ENCODE peak calls at places on chromosomes 6 and 20, in six cellular contexts. R, S, A, Y, F and G are unnamed samples. For H3K4me1, the result is how much of the 10 kb centered on the place peaks cover.

GRCh38 chr6:10995114-10995707 is 48.9 kb downstream of the ELOVL2 start:
- DNase-seq in Y (no peak), R (no peak), A (peak), F (no peak), S (no peak), G (no peak)

GRCh38 chr6:129555206-129555832 is 154.7 kb downstream of the ARHGAP18 start:
- DNase-seq in R (no peak), A (no peak), Y (no peak), F (peak), S (no peak), G (no peak)

GRCh38 chr20:1301031-1301529 is 27.9 kb downstream of the SDCBP2 start:
- DNase-seq in Y (no peak), F (peak), S (no peak), R (no peak), A (no peak), G (no peak)

GRCh38 chr6:90468080-90468479 is 118.8 kb downstream of the MAP3K7 start:
- DNase-seq in S (no peak), R (no peak), A (no peak), F (peak), Y (no peak), G (no peak)

GRCh38 chr6:128352331-128352730 is 168.1 kb downstream of the PTPRK start:
- DNase-seq in A (no peak), S (no peak), R (no peak), F (no peak), Y (no peak), G (no peak)

GRCh38 chr6:95545691-95546090 is 31.6 kb upstream of the MANEA start:
- DNase-seq in Y (no peak), F (no peak), A (no peak), R (no peak), S (no peak), G (no peak)

GRCh38 chr20:44211177-44212039 is 837 bp upstream of the OSER1 start:
- DNase-seq in Y (no peak), F (peak), A (no peak), S (peak), R (no peak), G (no peak)

GRCh38 chr20:39897781-39898466 is 791.1 kb downstream of the MAFB start:
- DNase-seq in A (no peak), S (no peak), R (no peak), F (no peak), Y (no peak), G (no peak)

GRCh38 chr6:142482973-142483372 is 181.2 kb downstream of the ADGRG6 start:
- DNase-seq in Y (no peak), S (no peak), A (no peak), F (peak), R (no peak), G (no peak)

GRCh38 chr6:132919028-132919427 is 104.7 kb downstream of the RPS12 start:
- DNase-seq in Y (no peak), F (peak), R (no peak), A (no peak), S (no peak), G (no peak)

GRCh38 chr6:36563928-36564284 is 16.6 kb upstream of the STK38 start:
- DNase-seq in A (no peak), Y (no peak), R (no peak), S (no peak), F (no peak), G (no peak)

GRCh38 chr6:80319286-80319685 is 212.8 kb downstream of the BCKDHB start:
- DNase-seq in R (no peak), S (no peak), Y (no peak), F (peak), A (no peak), G (no peak)

GRCh38 chr20:46282669-46283068 is 25.6 kb downstream of the CDH22 start:
- DNase-seq in A (no peak), Y (no peak), S (no peak), F (no peak), R (no peak), G (no peak)

GRCh38 chr6:4413073-4413472 is 277.7 kb upstream of the ECI2 start:
- DNase-seq in R (no peak), F (peak), Y (no peak), A (no peak), S (no peak), G (no peak)

GRCh38 chr6:45697605-45698004 is 318.1 kb downstream of the CLIC5 start:
- DNase-seq in A (no peak), S (no peak), Y (no peak), R (no peak), F (peak), G (no peak)

GRCh38 chr6:4599924-4600323 is 176.3 kb upstream of the CDYL start:
- DNase-seq in A (no peak), F (peak), S (no peak), Y (no peak), R (no peak), G (no peak)

GRCh38 chr6:108408453-108408852 is 113.6 kb downstream of the AFG1L start:
- DNase-seq in F (peak), R (no peak), A (no peak), Y (no peak), S (peak), G (no peak)

GRCh38 chr6:165624871-165625639 is 38.0 kb downstream of the PDE10A start:
- DNase-seq in S (no peak), A (no peak), F (no peak), R (no peak), Y (no peak), G (no peak)

GRCh38 chr6:125001684-125002083 is 39.4 kb downstream of the RNF217 start:
- DNase-seq in A (no peak), S (no peak), R (no peak), F (no peak), Y (no peak), G (no peak)

GRCh38 chr20:33859157-33859695 is 48.1 kb downstream of the CHMP4B start:
- DNase-seq in F (peak), R (no peak), Y (no peak), S (no peak), A (no peak), G (no peak)

GRCh38 chr20:6665621-6666345 is 101.7 kb upstream of the BMP2 start:
- DNase-seq in A (no peak), Y (no peak), S (no peak), F (no peak), R (no peak), G (no peak)

GRCh38 chr6:77657365-77657764 is 4.5 kb downstream of the MEI4 start:
- DNase-seq in A (no peak), Y (no peak), R (no peak), S (no peak), F (no peak), G (no peak)

DNA sequence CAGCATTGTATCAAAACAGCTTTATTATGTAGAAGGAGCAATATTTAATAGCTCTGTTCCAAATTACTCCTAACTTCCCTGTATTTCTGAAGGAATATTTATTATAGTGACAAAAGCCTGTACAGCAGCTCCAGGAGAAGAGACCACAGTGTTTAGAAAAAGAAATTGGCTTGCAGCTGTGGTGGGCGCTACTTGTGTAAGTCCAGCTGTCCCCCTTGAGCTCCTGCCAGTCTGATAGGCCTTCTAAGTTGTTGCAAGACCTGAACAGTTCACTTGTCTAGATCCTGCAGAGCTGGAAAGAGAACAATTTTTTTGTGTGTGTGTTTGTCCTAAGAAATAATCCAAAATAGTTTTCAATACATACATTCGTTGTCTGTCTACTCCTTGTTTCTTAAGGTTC is 86.6 kb downstream of the JARID2 start:
- DNase-seq in R (no peak), Y (no peak), A (no peak), F (no peak), S (no peak), G (no peak)
- H3K4me1 ChIP-seq in R (under half), Y (half or more), A (under half), F (under half), S (under half), G (under half)

DNA sequence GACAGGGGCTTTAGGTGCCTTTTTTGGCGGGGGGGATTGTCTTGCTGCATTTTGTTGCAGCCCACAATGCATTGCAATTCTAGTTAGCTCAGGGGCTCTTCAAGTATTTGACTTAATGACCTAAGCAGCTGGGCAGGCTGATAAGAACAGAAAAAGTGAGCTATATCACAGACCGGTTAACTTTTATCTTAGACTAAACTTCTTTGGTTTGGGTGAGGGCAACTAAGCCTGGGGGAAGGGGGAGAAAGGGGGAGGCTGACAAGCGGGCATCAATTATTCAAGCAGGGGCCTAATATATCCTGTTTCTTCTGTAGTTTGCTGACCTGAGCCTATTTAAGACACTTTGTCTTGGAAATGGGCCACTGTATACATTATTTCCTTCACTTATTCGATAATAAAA is 66.0 kb upstream of the GPR6 start:
- DNase-seq in F (no peak), Y (no peak), S (no peak), A (no peak), R (no peak), G (no peak)
- H3K4me1 ChIP-seq in F (under half), Y (under half), S (under half), A (under half), R (under half), G (under half)

GRCh38 chr6:159460476-159460875 is 232.6 kb downstream of the SOD2 start:
- DNase-seq in R (no peak), Y (no peak), S (no peak), A (no peak), F (no peak), G (no peak)

GRCh38 chr6:159456349-159456748 is 236.7 kb downstream of the SOD2 start:
- DNase-seq in A (no peak), S (no peak), F (peak), Y (no peak), R (no peak), G (no peak)

GRCh38 chr6:159451051-159451450 is 242.0 kb downstream of the SOD2 start:
- DNase-seq in R (no peak), F (peak), A (no peak), S (no peak), Y (no peak), G (no peak)

GRCh38 chr6:159461266-159461665 is 231.8 kb downstream of the SOD2 start:
- DNase-seq in S (no peak), Y (no peak), F (no peak), A (no peak), R (no peak), G (no peak)

GRCh38 chr6:159455700-159456274 is 237.3 kb downstream of the SOD2 start:
- DNase-seq in S (no peak), F (no peak), R (no peak), A (no peak), Y (no peak), G (no peak)
- H3K4me1 ChIP-seq in S (under half), F (under half), R (under half), A (under half), Y (under half), G (under half)

DNA sequence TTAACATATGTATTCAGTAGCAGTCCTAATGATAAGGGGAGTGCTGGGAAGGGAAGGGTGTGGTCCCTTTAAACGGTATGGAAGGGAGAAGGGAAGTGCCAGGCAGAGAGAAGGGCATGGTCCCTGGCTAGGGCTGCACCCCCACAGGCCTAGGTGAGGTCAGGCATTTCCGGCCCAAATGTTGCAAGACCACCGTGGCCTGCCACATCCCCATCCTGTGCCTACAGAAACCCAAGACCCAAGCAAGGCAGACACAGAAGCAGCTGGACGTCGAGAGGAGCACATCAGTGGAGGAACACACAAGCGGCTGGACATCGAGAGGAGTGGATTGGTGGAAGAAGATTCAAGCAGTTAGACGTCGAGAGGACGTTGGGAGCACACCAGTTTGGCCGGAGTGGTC is 5.9 kb downstream of the RRAGD start:
- DNase-seq in S (no peak), F (no peak), R (no peak), Y (no peak), A (no peak), G (no peak)
- H3K4me1 ChIP-seq in S (under half), F (under half), R (under half), Y (under half), A (under half), G (under half)

GRCh38 chr6:138596126-138596525 is 96.8 kb upstream of the NHSL1 start:
- DNase-seq in R (no peak), S (no peak), A (no peak), F (no peak), Y (no peak), G (no peak)

GRCh38 chr6:138598562-138599173 is 99.4 kb upstream of the NHSL1 start:
- DNase-seq in S (no peak), A (no peak), Y (no peak), F (no peak), R (no peak), G (no peak)

GRCh38 chr6:138597336-138597735 is 98.0 kb upstream of the NHSL1 start:
- DNase-seq in F (peak), R (no peak), Y (no peak), S (no peak), A (no peak), G (no peak)

GRCh38 chr6:138594749-138595148 is 95.5 kb upstream of the NHSL1 start:
- DNase-seq in R (no peak), A (no peak), F (no peak), Y (no peak), S (no peak), G (no peak)

DNA sequence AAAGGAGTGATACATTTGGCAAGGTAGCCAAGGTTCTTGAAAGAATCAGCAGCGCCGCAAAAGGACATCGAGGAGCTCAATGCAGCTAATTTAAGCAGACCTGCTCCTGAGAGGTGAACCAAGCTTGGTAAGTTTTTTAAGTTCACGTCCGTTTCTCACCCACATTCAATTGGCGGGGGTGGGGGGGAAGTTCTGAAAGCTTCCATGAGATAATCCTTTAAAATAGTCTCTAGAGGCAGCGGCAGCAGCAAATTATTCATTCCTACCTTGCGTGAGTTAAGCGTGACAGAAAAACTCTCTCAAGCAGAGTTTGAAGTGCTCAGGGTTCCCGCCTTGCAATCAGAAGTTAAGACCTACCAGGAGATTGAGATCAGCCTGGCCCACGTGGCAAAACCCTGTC is 97.3 kb upstream of the NHSL1 start:
- DNase-seq in S (no peak), R (no peak), F (no peak), A (no peak), Y (no peak), G (no peak)
- H3K4me1 ChIP-seq in S (under half), R (under half), F (under half), A (under half), Y (under half), G (under half)

GRCh38 chr20:25055711-25056492 is 2.0 kb downstream of the ACSS1 start:
- DNase-seq in A (peak), R (no peak), F (peak), S (peak), Y (no peak), G (peak)
- H3K4me1 ChIP-seq in A (half or more), R (under half), F (under half), S (half or more), Y (under half), G (under half)